ENCODE peak calls at places on chromosomes 2 and 18, in four cellular contexts. W is WERI-Rb-1, Z is AG09309, S is GM12865. A is an unnamed sample.

GRCh38 chr2:121128741-121129659 is 156.0 kb downstream of the TFCP2L1 start:
- DNase-seq in W (peak), Z (no peak), S (peak), A (no peak)

GRCh38 chr18:32771871-32772499 is 838 bp downstream of the KLHL14 start:
- DNase-seq in W (no peak), Z (no peak), S (no peak), A (no peak)

GRCh38 chr2:238763471-238763995 is 84.4 kb upstream of the TWIST2 start:
- DNase-seq in W (peak), Z (no peak), S (no peak), A (no peak)

GRCh38 chr2:35185861-35186412 is 1169.6 kb upstream of the CRIM1 start:
- DNase-seq in W (no peak), Z (no peak), S (no peak), A (no peak)

GRCh38 chr2:72116081-72116533 is 31.6 kb downstream of the CYP26B1 start:
- DNase-seq in W (peak), Z (no peak), S (no peak), A (no peak)

GRCh38 chr18:61400016-61400630 is 66.9 kb downstream of the CDH20 start:
- DNase-seq in W (no peak), Z (no peak), S (no peak), A (no peak)

GRCh38 chr2:200322607-200323006 is 16.1 kb downstream of the SPATS2L start:
- DNase-seq in W (no peak), Z (no peak), S (no peak), A (no peak)

GRCh38 chr2:224982910-224983688 is 59.2 kb downstream of the DOCK10 start:
- DNase-seq in W (no peak), Z (no peak), S (peak), A (peak)

GRCh38 chr2:72128059-72128842 is 19.4 kb downstream of the CYP26B1 start:
- DNase-seq in W (peak), Z (no peak), S (no peak), A (no peak)

GRCh38 chr2:38065502-38066135 is 10.3 kb downstream of the CYP1B1 start:
- DNase-seq in W (no peak), Z (no peak), S (no peak), A (no peak)

GRCh38 chr2:48445091-48445725 is 84.7 kb upstream of the STON1 start:
- DNase-seq in W (no peak), Z (no peak), S (no peak), A (no peak)

GRCh38 chr18:8946046-8946838 is 156.3 kb upstream of the NDUFV2 start:
- DNase-seq in W (no peak), Z (peak), S (no peak), A (peak)

GRCh38 chr2:70132244-70133126 is 45.2 kb downstream of the PCBP1 start:
- DNase-seq in W (no peak), Z (no peak), S (peak), A (no peak)

GRCh38 chr2:54482725-54483124 is 26.6 kb downstream of the SPTBN1 start:
- DNase-seq in W (no peak), Z (peak), S (no peak), A (no peak)

GRCh38 chr2:128282976-128283810 is 35.5 kb downstream of the HS6ST1 start:
- DNase-seq in W (peak), Z (no peak), S (no peak), A (no peak)

GRCh38 chr2:71100195-71100964 is 29.6 kb downstream of the MCEE start:
- DNase-seq in W (peak), Z (peak), S (peak), A (peak)

GRCh38 chr2:130385709-130386108 is 29.9 kb downstream of the PTPN18 start:
- DNase-seq in W (no peak), Z (no peak), S (peak), A (no peak)

GRCh38 chr18:53567935-53568574 is 656.4 kb downstream of the MBD2 start:
- DNase-seq in W (peak), Z (peak), S (peak), A (peak)

GRCh38 chr2:233353769-233354499 is at the start of gene DGKD:
- DNase-seq in W (peak), Z (no peak), S (peak), A (no peak)
- TF ChIP-seq CTCF in W (peak), Z (peak), S (peak), A (no peak)

GRCh38 chr18:63552581-63552980 is 10.4 kb downstream of the SERPINB12 start:
- DNase-seq in W (no peak), Z (no peak), S (no peak), A (no peak)
- H3K4me3 ChIP-seq in W (no peak), Z (no peak), S (no peak), A (no peak)

DNA sequence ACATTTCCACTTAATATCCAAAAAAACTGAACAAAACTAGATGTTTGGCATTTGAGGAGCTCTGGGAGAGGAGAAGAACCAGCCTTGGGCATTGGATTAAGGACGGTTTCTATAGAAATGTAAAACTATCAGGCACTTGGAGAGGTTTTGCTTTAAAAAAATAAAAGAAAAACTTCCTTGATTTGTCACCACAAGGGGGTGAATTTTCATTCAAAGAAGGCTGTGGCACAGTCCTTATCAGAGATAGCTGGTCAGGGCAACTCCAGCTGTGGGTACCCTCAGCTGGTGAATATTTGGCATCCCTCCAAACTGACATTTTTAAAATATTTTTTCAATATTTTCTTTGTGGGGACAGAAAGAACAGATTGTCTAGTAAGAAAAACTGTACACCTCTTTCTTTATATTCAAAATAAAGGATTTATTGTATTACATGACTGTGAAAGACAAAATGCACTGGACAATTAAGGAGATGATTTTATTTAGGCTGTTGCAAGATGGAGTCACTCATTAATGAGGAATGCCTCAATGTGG is 46.1 kb upstream of the TBC1D8 start:
- DNase-seq in W (no peak), Z (no peak), S (no peak), A (no peak)
- TF ChIP-seq CTCF in W (no peak), Z (no peak), S (no peak), A (no peak)

DNA sequence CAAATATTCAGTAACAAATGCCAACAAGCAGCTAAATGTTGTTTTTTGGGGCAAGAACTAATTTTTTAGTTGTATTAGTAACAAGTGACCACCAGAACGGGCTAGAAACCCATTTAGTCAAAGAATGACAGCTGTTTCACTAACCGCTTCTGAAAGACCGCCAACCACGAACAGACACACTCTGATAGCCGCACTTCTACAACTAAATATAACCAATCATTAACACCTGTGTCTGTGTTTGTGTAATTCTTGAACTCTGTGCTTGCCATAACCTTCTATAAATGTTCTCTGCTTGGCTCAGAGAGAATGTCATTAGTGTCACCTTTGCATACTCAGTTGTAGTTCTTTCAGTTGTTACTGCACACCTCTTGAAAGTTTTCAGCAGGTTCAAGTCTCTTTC is 526.3 kb upstream of the LRRTM1 start:
- DNase-seq in W (no peak), Z (no peak), S (peak), A (no peak)
- H3K4me3 ChIP-seq in W (no peak), Z (no peak), S (no peak), A (no peak)

GRCh38 chr2:144331652-144332355 is 188.1 kb downstream of the ZEB2 start:
- DNase-seq in W (peak), Z (no peak), S (no peak), A (no peak)
- TF ChIP-seq CTCF in W (peak), Z (peak), S (peak), A (peak)

DNA sequence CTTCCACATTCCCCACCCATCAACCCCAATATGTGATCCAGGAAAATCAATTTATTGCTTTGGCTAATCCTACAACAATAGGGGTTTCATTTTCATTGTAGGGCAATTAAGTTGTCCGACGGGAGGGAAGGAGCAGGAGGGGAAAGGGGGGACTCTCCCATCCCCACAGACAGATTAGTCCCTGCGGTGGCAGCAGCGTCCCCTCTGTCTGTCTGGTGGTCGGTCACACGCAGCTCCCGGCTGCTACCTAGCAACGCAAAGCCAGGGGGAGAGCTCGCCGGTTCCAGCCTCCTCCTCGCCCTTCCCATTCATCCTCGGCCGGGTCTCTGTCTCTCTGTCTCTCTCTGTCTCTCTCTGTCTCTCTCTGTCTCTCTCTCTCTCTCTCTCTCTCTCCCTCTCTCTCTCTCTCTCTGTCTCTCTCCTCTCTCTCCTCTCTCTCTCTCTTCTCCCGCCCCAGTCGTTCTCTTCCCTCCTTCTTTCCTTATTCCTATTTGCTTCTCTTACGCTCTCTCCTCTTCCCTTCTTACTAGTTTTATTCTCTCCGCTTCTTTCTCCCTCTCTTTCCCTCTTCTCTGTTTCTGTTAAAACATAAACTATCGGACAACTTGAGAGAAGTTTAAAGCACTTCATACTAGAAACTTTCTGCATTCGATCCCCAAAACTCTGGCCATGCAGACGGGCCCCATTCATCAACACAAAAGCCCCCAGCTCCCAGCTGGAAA is 1.2 kb downstream of the LRP2 start:
- DNase-seq in W (peak), Z (no peak), S (no peak), A (no peak)
- H3K4me3 ChIP-seq in W (peak), Z (peak), S (no peak), A (peak)

GRCh38 chr2:163556511-163556910 is 179.3 kb downstream of the FIGN start:
- DNase-seq in W (no peak), Z (no peak), S (no peak), A (peak)

GRCh38 chr2:163553601-163554000 is 182.2 kb downstream of the FIGN start:
- DNase-seq in W (no peak), Z (no peak), S (no peak), A (peak)

GRCh38 chr2:163551974-163552373 is 183.8 kb downstream of the FIGN start:
- DNase-seq in W (no peak), Z (no peak), S (no peak), A (peak)

GRCh38 chr2:163554864-163555263 is 180.9 kb downstream of the FIGN start:
- DNase-seq in W (no peak), Z (no peak), S (no peak), A (no peak)

GRCh38 chr2:163552758-163553157 is 183.1 kb downstream of the FIGN start:
- DNase-seq in W (no peak), Z (no peak), S (no peak), A (no peak)
- TF ChIP-seq CTCF in W (peak), Z (no peak), S (no peak), A (no peak)